ENCODE peak calls at places on chromosome 1, in ten cellular contexts. M is HTR-8/SVneo; F is foreskin fibroblast; T is CD4-positive, alpha-beta T cell; S is NCI-H1694; J is nucleus accumbens; C is activated CD8-positive, alpha-beta T cell treated with anti-CD3 and anti-CD28 coated beads for 36 hours; X is anterior cingulate cortex; G is cardiac muscle cell; U is stimulated activated CD4-positive, alpha-beta T cell treated with anti-CD3 and anti-CD28 coated beads, Interleukin-4, amount 100 ng/mL, for 48 hours. Q is an unnamed sample.

GRCh38 chr1:78229344-78229743 is 183.6 kb downstream of the GIPC2 start:
- DNase-seq in M (peak), F (peak), T (no peak), S (no peak), J (no peak), C (no peak), X (no peak), G (peak), U (no peak), Q (no peak)

GRCh38 chr1:37998913-37999433 is 6.3 kb downstream of the FHL3 start:
- DNase-seq in M (no peak), F (no peak), T (no peak), S (no peak), J (no peak), C (peak), X (no peak), G (no peak), U (no peak), Q (no peak)

GRCh38 chr1:166839600-166840308 is 479 bp downstream of the POGK start:
- DNase-seq in M (peak), F (peak), T (peak), S (peak), J (peak), C (peak), X (no peak), G (peak), U (peak), Q (peak)

GRCh38 chr1:243550276-243550675 is 294.4 kb downstream of the SDCCAG8 start:
- DNase-seq in M (no peak), F (peak), T (no peak), S (no peak), J (no peak), C (no peak), X (no peak), G (peak), U (no peak), Q (no peak)

GRCh38 chr1:119582801-119583200 is 65.3 kb downstream of the ZNF697 start:
- DNase-seq in M (peak), F (peak), T (no peak), S (peak), J (peak), C (peak), X (peak), G (peak), U (no peak), Q (peak)

GRCh38 chr1:182962554-182963115 is 9.7 kb upstream of the SHCBP1L start:
- DNase-seq in M (peak), F (peak), T (no peak), S (peak), J (peak), C (peak), X (no peak), G (peak), U (peak), Q (peak)

GRCh38 chr1:95353185-95353584 is 119.2 kb downstream of the RWDD3 start:
- DNase-seq in M (no peak), F (no peak), T (no peak), S (peak), J (no peak), C (no peak), X (no peak), G (no peak), U (no peak), Q (no peak)

GRCh38 chr1:25890249-25891034 is 14.9 kb upstream of the PAQR7 start:
- DNase-seq in M (no peak), F (peak), T (no peak), S (no peak), J (no peak), C (no peak), X (no peak), G (no peak), U (no peak), Q (peak)

GRCh38 chr1:227546598-227547313 is 16.6 kb upstream of the ZNF678 start:
- DNase-seq in M (no peak), F (no peak), T (no peak), S (no peak), J (no peak), C (no peak), X (no peak), G (no peak), U (no peak), Q (no peak)

GRCh38 chr1:13754510-13755103 is 54.6 kb downstream of the PRDM2 start:
- DNase-seq in M (no peak), F (peak), T (no peak), S (no peak), J (no peak), C (no peak), X (no peak), G (no peak), U (no peak), Q (no peak)

Q was measured in ELF-1.